ENCODE peak calls at places on chromosomes 11 and 22, in six cellular contexts. W is uterus; R is heart left ventricle; K is mesendoderm; E is CD4-positive, alpha-beta memory T cell; M is CD8-positive, alpha-beta memory T cell. I is an unnamed sample. For H3K4me1, the result is how much of the 10 kb centered on the place peaks cover.

GRCh38 chr11:77287136-77287535 is 14.3 kb downstream of the GDPD4 start:
- DNase-seq in W (no peak), R (no peak), K (no peak), E (no peak), M (no peak), I (no peak)

GRCh38 chr11:133498969-133499368 is 33.3 kb downstream of the OPCML start:
- DNase-seq in W (no peak), R (no peak), K (no peak), E (no peak), M (no peak), I (no peak)

GRCh38 chr11:9753031-9753430 is 89.2 kb downstream of the SWAP70 start:
- DNase-seq in W (no peak), R (no peak), K (no peak), E (no peak), M (no peak), I (no peak)

GRCh38 chr11:69014084-69014935 is 1.3 kb upstream of the MRGPRF start:
- DNase-seq in W (peak), R (peak), K (no peak), E (no peak), M (no peak), I (no peak)

GRCh38 chr11:280762-281485 is 2.7 kb downstream of the NLRP6 start:
- DNase-seq in W (no peak), R (peak), K (no peak), E (peak), M (no peak), I (no peak)

GRCh38 chr11:86514453-86514852 is 139.8 kb downstream of the CCDC81 start:
- DNase-seq in W (no peak), R (no peak), K (no peak), E (no peak), M (no peak), I (no peak)

GRCh38 chr11:65211293-65212105 is 29.8 kb downstream of the CAPN1 start:
- DNase-seq in W (no peak), R (no peak), K (no peak), E (no peak), M (no peak), I (no peak)

GRCh38 chr11:72069787-72070251 is 10.5 kb downstream of the NUMA1 start:
- DNase-seq in W (peak), R (peak), K (peak), E (no peak), M (no peak), I (no peak)

GRCh38 chr11:61497876-61498275 is 10.7 kb upstream of the LRRC10B start:
- DNase-seq in W (no peak), R (no peak), K (no peak), E (no peak), M (no peak), I (no peak)

GRCh38 chr11:6052374-6052773 is 21.8 kb upstream of the OR56A1 start:
- DNase-seq in W (no peak), R (no peak), K (peak), E (no peak), M (no peak), I (no peak)

GRCh38 chr11:121564948-121565684 is 112.3 kb upstream of the SORL1-AS1 start:
- DNase-seq in W (no peak), R (no peak), K (no peak), E (no peak), M (no peak), I (no peak)

GRCh38 chr11:68258363-68258765 is 13.4 kb downstream of the C11orf24 start:
- DNase-seq in W (no peak), R (no peak), K (no peak), E (no peak), M (no peak), I (no peak)

GRCh38 chr11:3723014-3723708 is 52.0 kb upstream of the CHRNA10 start:
- DNase-seq in W (no peak), R (no peak), K (no peak), E (no peak), M (no peak), I (no peak)

GRCh38 chr11:111000400-111001090 is 245.0 kb upstream of the POU2AF2 start:
- DNase-seq in W (no peak), R (no peak), K (peak), E (no peak), M (no peak), I (no peak)

GRCh38 chr11:8871283-8871775 is 39.7 kb upstream of the AKIP1 start:
- DNase-seq in W (peak), R (peak), K (peak), E (no peak), M (no peak), I (no peak)

GRCh38 chr11:12618743-12619540 is 55.3 kb upstream of the TEAD1 start:
- DNase-seq in W (no peak), R (no peak), K (peak), E (no peak), M (no peak), I (no peak)

GRCh38 chr22:29300807-29301601 is 5.4 kb upstream of the GAS2L1 start:
- DNase-seq in W (no peak), R (no peak), K (peak), E (no peak), M (no peak), I (no peak)

GRCh38 chr11:27673979-27674663 is 26.1 kb downstream of the BDNF start:
- DNase-seq in W (no peak), R (no peak), K (no peak), E (no peak), M (no peak), I (no peak)

GRCh38 chr11:74195828-74196227 is 24.7 kb downstream of the PPME1 start:
- DNase-seq in W (no peak), R (no peak), K (no peak), E (no peak), M (no peak), I (no peak)

GRCh38 chr11:96319901-96320656 is 22.9 kb downstream of the MAML2 start:
- DNase-seq in W (no peak), R (no peak), K (no peak), E (no peak), M (no peak), I (no peak)

GRCh38 chr11:96317985-96318384 is 25.0 kb downstream of the MAML2 start:
- DNase-seq in W (no peak), R (no peak), K (no peak), E (no peak), M (no peak), I (no peak)

GRCh38 chr11:96317576-96317975 is 25.4 kb downstream of the MAML2 start:
- DNase-seq in W (no peak), R (no peak), K (no peak), E (no peak), M (no peak), I (no peak)

GRCh38 chr11:96318399-96318798 is 24.6 kb downstream of the MAML2 start:
- DNase-seq in W (no peak), R (no peak), K (no peak), E (no peak), M (no peak), I (no peak)

DNA sequence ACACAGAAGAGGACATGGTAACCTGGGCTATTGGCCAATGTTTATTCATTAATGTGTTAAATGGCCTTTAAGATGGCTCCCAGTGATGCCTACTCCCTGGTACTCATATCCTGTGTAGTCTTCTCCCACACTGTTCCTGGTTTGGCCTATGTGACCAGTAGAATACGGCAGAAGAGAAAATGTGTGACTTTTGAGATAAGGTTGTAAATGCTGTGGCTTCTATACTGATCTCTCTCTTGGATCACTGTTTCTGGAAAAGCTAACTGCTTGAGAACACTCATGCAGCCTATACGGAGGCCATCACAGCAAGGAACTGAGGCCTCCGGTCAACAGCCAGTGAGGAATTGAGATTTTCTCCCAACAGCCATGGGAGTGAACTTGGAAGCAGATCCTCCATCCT is 24.1 kb downstream of the MAML2 start:
- DNase-seq in W (no peak), R (no peak), K (no peak), E (no peak), M (no peak), I (no peak)
- H3K4me1 ChIP-seq in W (under half), R (under half), K (under half), E (half or more), M (half or more), I (half or more)

DNA sequence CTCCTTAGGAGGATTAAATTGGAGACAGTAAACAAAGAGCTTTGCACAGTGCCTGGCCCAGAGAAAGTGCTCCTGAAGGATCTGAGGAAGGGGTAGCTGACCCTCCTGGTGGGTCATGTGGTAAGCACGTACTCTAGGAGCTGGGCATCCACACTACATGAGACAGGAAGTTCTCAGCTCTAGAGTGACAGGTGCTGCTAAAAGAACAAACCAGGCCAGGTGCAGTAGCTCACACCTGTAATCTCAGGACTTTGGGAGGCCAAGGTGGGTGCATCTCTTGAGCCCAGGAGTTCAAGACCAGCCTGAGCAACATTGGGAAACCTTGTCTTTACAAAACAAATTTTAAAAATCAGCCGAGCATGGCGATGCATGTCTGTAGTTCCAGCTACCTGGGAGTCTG is 13.1 kb downstream of the SLC43A1 start:
- DNase-seq in W (no peak), R (no peak), K (no peak), E (no peak), M (no peak), I (no peak)
- H3K4me1 ChIP-seq in W (under half), R (under half), K (under half), E (under half), M (under half), I (under half)

GRCh38 chr11:93519179-93519578 is 24.0 kb downstream of the SMCO4 start:
- DNase-seq in W (no peak), R (no peak), K (no peak), E (no peak), M (no peak), I (no peak)
- H3K4me1 ChIP-seq in W (under half), R (under half), K (under half), E (under half), M (under half), I (under half)

GRCh38 chr22:40507491-40507890 is 129.0 kb downstream of the MRTFA start:
- DNase-seq in W (no peak), R (no peak), K (no peak), E (no peak), M (no peak), I (no peak)
- H3K4me1 ChIP-seq in W (under half), R (under half), K (under half), E (under half), M (under half), I (under half)

GRCh38 chr11:117878314-117878938 is 2.0 kb upstream of the FXYD6 start:
- DNase-seq in W (no peak), R (no peak), K (no peak), E (no peak), M (no peak), I (no peak)
- H3K4me1 ChIP-seq in W (under half), R (under half), K (under half), E (under half), M (under half), I (under half)

I was measured in CD8-positive, alpha-beta T cell.